ENCODE peak calls at places on chromosome 3, in four cellular contexts. One of them, this sample, is unnamed.

GRCh38 chr3:123336001-123336400 is 112.9 kb downstream of the ADCY5 start:
- DNase-seq in mesenchymal stem cell: no peak
- DNase-seq in neural progenitor cell: no peak
- DNase-seq in left ventricle myocardium inferior: peak; percentile 7
- DNase-seq in this sample: peak; percentile 1

GRCh38 chr3:189947948-189948723 is 172.6 kb downstream of the P3H2 start:
- DNase-seq in neural progenitor cell: peak; percentile 41
- DNase-seq in left ventricle myocardium inferior: no peak
- DNase-seq in mesenchymal stem cell: peak; percentile 49
- DNase-seq in this sample: peak; percentile 69

GRCh38 chr3:97880267-97880666 is 58.5 kb downstream of the CRYBG3 start:
- DNase-seq in left ventricle myocardium inferior: no peak
- DNase-seq in neural progenitor cell: no peak
- DNase-seq in mesenchymal stem cell: no peak
- DNase-seq in this sample: no peak

GRCh38 chr3:63274359-63274758 is 3.7 kb upstream of the SYNPR start:
- DNase-seq in mesenchymal stem cell: no peak
- DNase-seq in left ventricle myocardium inferior: no peak
- DNase-seq in neural progenitor cell: no peak
- DNase-seq in this sample: no peak

GRCh38 chr3:50124363-50125226 is 30.5 kb upstream of the SEMA3F start:
- DNase-seq in mesenchymal stem cell: no peak
- DNase-seq in left ventricle myocardium inferior: no peak
- DNase-seq in neural progenitor cell: no peak
- DNase-seq in this sample: no peak

GRCh38 chr3:170033489-170033888 is 4.3 kb upstream of the GPR160 start:
- DNase-seq in left ventricle myocardium inferior: no peak
- DNase-seq in mesenchymal stem cell: no peak
- DNase-seq in neural progenitor cell: no peak
- DNase-seq in this sample: peak; percentile 69

GRCh38 chr3:132006605-132007204 is 28.1 kb downstream of the CPNE4 start:
- DNase-seq in left ventricle myocardium inferior: no peak
- DNase-seq in mesenchymal stem cell: peak; percentile 37
- DNase-seq in neural progenitor cell: peak; percentile 58
- DNase-seq in this sample: peak; percentile 40

GRCh38 chr3:42185044-42185443 is 80.9 kb downstream of the CCK start:
- DNase-seq in neural progenitor cell: no peak
- DNase-seq in mesenchymal stem cell: no peak
- DNase-seq in left ventricle myocardium inferior: no peak
- DNase-seq in this sample: no peak

GRCh38 chr3:32626650-32627049 is 56.0 kb upstream of the DYNC1LI1 start:
- DNase-seq in mesenchymal stem cell: no peak
- DNase-seq in left ventricle myocardium inferior: no peak
- DNase-seq in neural progenitor cell: no peak
- DNase-seq in this sample: no peak

GRCh38 chr3:16802382-16802781 is 82.4 kb upstream of the PLCL2 start:
- DNase-seq in left ventricle myocardium inferior: no peak
- DNase-seq in neural progenitor cell: no peak
- DNase-seq in mesenchymal stem cell: no peak
- DNase-seq in this sample: no peak

GRCh38 chr3:145849115-145849514 is 311.9 kb downstream of the PLOD2 start:
- DNase-seq in mesenchymal stem cell: peak; percentile 1
- DNase-seq in neural progenitor cell: no peak
- DNase-seq in left ventricle myocardium inferior: no peak
- DNase-seq in this sample: no peak

GRCh38 chr3:195224156-195224979 is 46.6 kb downstream of the XXYLT1 start:
- DNase-seq in neural progenitor cell: no peak
- DNase-seq in mesenchymal stem cell: no peak
- DNase-seq in left ventricle myocardium inferior: no peak
- DNase-seq in this sample: no peak

GRCh38 chr3:167380004-167380689 is at the start of gene ZBBX:
- DNase-seq in mesenchymal stem cell: peak; percentile 89
- DNase-seq in neural progenitor cell: peak; percentile 96
- DNase-seq in left ventricle myocardium inferior: peak; percentile 76
- DNase-seq in this sample: peak; percentile 92

GRCh38 chr3:45915518-45916231 is 27.6 kb upstream of the CXCR6 start:
- DNase-seq in neural progenitor cell: peak; percentile 13
- DNase-seq in mesenchymal stem cell: peak; percentile 93
- DNase-seq in left ventricle myocardium inferior: no peak
- DNase-seq in this sample: peak; percentile 38

GRCh38 chr3:16668776-16669545 is 63.7 kb upstream of the DAZL start:
- DNase-seq in neural progenitor cell: no peak
- DNase-seq in mesenchymal stem cell: no peak
- DNase-seq in left ventricle myocardium inferior: no peak
- DNase-seq in this sample: no peak

GRCh38 chr3:42123012-42123581 is 31.9 kb downstream of the TRAK1 start:
- DNase-seq in mesenchymal stem cell: no peak
- DNase-seq in left ventricle myocardium inferior: no peak
- DNase-seq in neural progenitor cell: no peak
- DNase-seq in this sample: no peak

GRCh38 chr3:123790254-123791072 is 93.7 kb downstream of the MYLK start:
- DNase-seq in mesenchymal stem cell: peak; percentile 74
- DNase-seq in left ventricle myocardium inferior: no peak
- DNase-seq in neural progenitor cell: no peak
- DNase-seq in this sample: no peak

GRCh38 chr3:146521356-146521755 is 23.1 kb downstream of the PLSCR1 start:
- DNase-seq in mesenchymal stem cell: no peak
- DNase-seq in left ventricle myocardium inferior: no peak
- DNase-seq in neural progenitor cell: no peak
- DNase-seq in this sample: no peak

GRCh38 chr3:11903447-11903846 is 56.8 kb upstream of the TAMM41 start:
- DNase-seq in neural progenitor cell: no peak
- DNase-seq in mesenchymal stem cell: no peak
- DNase-seq in left ventricle myocardium inferior: no peak
- DNase-seq in this sample: no peak

GRCh38 chr3:146550743-146551510 is 6.5 kb upstream of the PLSCR1 start:
- DNase-seq in mesenchymal stem cell: peak; percentile 88
- DNase-seq in left ventricle myocardium inferior: no peak
- DNase-seq in neural progenitor cell: no peak
- DNase-seq in this sample: no peak

GRCh38 chr3:37725842-37726241 is 135.8 kb upstream of the CTDSPL start:
- DNase-seq in left ventricle myocardium inferior: no peak
- DNase-seq in mesenchymal stem cell: no peak
- DNase-seq in neural progenitor cell: no peak
- DNase-seq in this sample: no peak

GRCh38 chr3:14506626-14507344 is 33.4 kb downstream of the GRIP2 start:
- DNase-seq in neural progenitor cell: no peak
- DNase-seq in mesenchymal stem cell: no peak
- DNase-seq in left ventricle myocardium inferior: no peak
- DNase-seq in this sample: no peak

GRCh38 chr3:99023590-99024192 is 122.2 kb upstream of the DCBLD2 start:
- DNase-seq in neural progenitor cell: peak; percentile 38
- DNase-seq in left ventricle myocardium inferior: no peak
- DNase-seq in mesenchymal stem cell: peak; percentile 47
- DNase-seq in this sample: no peak

DNA sequence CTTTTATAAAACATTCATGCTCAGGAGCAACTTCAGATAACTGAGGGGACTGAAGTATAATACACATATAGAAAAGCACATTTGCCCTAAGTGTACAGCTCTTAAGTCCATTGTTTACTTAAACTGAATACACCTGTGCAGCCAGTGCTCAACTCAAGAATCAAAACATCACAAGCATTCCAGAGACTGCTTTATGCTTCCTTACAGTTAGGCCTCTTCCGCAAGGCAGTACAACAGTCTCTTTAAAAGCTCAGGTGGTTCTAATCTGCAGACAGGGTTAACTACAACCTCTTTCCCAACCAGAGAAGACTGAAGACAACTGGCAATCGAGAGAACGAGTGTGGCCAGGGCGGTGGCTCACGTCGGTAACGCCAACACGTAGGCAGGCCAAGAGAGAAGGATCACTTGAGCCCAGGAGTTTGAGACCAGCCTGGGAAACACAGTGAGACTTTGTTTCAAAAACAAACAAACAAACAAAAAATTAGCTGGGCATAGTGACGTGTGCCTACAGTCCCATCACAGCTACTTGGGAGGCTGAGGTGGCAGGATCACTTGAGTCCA is 16.9 kb downstream of the MCCC1 start:
- DNase-seq in left ventricle myocardium inferior: no peak
- DNase-seq in neural progenitor cell: no peak
- DNase-seq in mesenchymal stem cell: no peak
- DNase-seq in this sample: no peak
- H3K36me3 ChIP-seq in left ventricle myocardium inferior: peaks cover 89% of the 10 kb centered on the region
- H3K36me3 ChIP-seq in neural progenitor cell: peaks cover 22% of the 10 kb centered on the region
- H3K36me3 ChIP-seq in mesenchymal stem cell: peaks cover 77% of the 10 kb centered on the region
- H3K36me3 ChIP-seq in this sample: no peaks in the 10 kb centered on the region

DNA sequence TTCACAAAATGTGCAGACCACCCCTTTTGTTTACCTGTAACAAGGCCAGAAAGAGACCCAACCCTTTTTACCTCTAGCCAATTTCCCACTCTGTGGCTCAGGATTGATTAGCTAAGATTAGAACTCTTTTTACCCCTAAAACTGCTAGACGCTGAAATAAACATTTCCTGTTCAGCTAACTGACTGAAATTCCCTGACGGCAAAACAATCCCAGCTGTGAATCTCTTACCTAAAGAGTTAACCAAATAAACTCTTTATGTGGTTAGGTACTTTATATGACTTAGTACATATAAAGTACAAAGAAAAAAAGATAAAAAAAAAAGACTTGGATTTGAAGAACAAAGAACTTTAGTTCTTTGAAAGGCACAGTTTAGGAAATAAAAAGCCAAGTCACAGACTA is 988.7 kb downstream of the FHIT start:
- DNase-seq in mesenchymal stem cell: no peak
- DNase-seq in left ventricle myocardium inferior: no peak
- DNase-seq in neural progenitor cell: no peak
- DNase-seq in this sample: no peak
- H3K36me3 ChIP-seq in mesenchymal stem cell: no peaks in the 10 kb centered on the region
- H3K36me3 ChIP-seq in left ventricle myocardium inferior: no peaks in the 10 kb centered on the region
- H3K36me3 ChIP-seq in neural progenitor cell: no peaks in the 10 kb centered on the region
- H3K36me3 ChIP-seq in this sample: no peaks in the 10 kb centered on the region

DNA sequence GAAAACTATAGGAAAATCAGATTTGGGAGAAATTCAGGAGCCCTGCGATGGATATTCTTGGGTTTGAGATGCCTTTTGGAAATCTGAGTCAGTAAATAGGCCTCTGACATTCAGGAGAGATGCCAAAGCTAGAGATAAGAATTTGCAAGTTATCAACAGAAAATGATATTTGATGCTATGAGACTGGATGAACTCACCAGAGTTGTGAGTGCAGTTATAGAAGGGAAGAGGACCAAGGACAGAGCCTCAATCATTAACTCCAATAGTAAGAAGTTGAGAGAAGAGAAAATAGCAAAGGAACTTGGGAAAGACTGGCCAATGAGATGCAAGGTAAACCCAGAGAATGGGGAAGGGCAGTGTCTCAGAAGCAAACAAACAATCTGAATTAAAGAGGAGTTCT is 7.9 kb upstream of the ANO10 start:
- DNase-seq in neural progenitor cell: no peak
- DNase-seq in mesenchymal stem cell: no peak
- DNase-seq in left ventricle myocardium inferior: no peak
- DNase-seq in this sample: no peak
- H3K36me3 ChIP-seq in neural progenitor cell: no peaks in the 10 kb centered on the region
- H3K36me3 ChIP-seq in mesenchymal stem cell: no peaks in the 10 kb centered on the region
- H3K36me3 ChIP-seq in left ventricle myocardium inferior: no peaks in the 10 kb centered on the region
- H3K36me3 ChIP-seq in this sample: no peaks in the 10 kb centered on the region

DNA sequence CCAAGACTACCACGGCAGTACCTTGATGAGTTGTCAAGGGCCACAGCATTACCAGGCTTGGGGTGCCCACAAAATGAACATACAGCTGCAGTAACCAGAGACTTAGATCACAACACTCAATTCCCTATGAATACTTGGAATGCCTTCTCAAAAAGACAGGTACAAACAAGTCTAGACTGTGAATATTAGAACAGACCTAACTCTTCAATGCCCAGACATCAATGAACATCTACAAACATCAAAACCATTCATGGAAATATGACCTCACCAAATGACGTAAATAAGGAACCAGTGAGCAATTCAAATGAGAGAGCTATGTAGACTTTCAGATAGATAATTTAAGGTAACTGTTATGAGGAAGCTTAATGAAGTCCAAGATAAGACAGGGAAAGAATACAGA is 185.1 kb upstream of the POU1F1 start:
- DNase-seq in left ventricle myocardium inferior: no peak
- DNase-seq in mesenchymal stem cell: no peak
- DNase-seq in neural progenitor cell: no peak
- DNase-seq in this sample: no peak
- H3K36me3 ChIP-seq in left ventricle myocardium inferior: no peaks in the 10 kb centered on the region
- H3K36me3 ChIP-seq in mesenchymal stem cell: no peaks in the 10 kb centered on the region
- H3K36me3 ChIP-seq in neural progenitor cell: no peaks in the 10 kb centered on the region
- H3K36me3 ChIP-seq in this sample: no peaks in the 10 kb centered on the region

DNA sequence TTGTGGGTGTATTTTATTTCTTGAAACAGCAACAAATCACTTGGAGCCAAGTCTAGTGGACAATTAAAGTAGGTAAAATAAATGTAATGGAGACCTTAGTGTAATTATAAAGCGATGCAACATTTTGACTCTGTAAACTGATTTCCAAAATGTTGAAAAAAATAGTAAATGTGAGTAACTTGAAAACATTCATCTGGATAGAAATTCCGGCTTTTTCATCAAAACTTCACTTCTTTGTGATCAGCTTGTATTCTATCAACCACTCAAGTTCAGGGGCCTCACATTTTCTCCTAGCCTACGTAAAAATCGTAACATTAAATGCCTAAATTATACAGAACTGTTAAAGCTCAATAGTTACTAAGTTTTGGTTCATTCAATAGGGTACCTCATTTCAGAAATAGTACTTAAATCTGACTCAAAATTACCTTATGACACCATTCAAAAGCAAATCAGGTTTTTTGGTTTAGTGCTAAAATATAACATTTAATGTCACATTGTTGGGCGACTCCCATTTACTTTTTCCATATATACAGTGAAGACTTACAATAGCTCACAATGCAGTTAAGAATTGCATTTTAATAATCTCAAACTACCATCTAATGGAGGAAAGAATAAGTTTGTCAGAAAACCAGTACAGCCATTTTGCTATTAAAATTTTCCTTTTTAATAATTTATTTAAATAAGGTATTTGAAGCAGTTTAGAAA is 12.7 kb downstream of the CCNL1 start:
- DNase-seq in left ventricle myocardium inferior: no peak
- DNase-seq in mesenchymal stem cell: peak; percentile 71
- DNase-seq in neural progenitor cell: no peak
- DNase-seq in this sample: no peak
- H3K36me3 ChIP-seq in left ventricle myocardium inferior: peaks cover 96% of the 10 kb centered on the region
- H3K36me3 ChIP-seq in mesenchymal stem cell: peaks cover 94% of the 10 kb centered on the region
- H3K36me3 ChIP-seq in neural progenitor cell: peaks cover 58% of the 10 kb centered on the region
- H3K36me3 ChIP-seq in this sample: peaks cover 21% of the 10 kb centered on the region

GRCh38 chr3:57582470-57583168 is 14.5 kb downstream of the ARF4 start:
- DNase-seq in mesenchymal stem cell: no peak
- DNase-seq in left ventricle myocardium inferior: no peak
- DNase-seq in neural progenitor cell: no peak
- DNase-seq in this sample: no peak
- H3K36me3 ChIP-seq in mesenchymal stem cell: peaks cover 78% of the 10 kb centered on the region
- H3K36me3 ChIP-seq in left ventricle myocardium inferior: peaks cover 56% of the 10 kb centered on the region
- H3K36me3 ChIP-seq in neural progenitor cell: no peaks in the 10 kb centered on the region
- H3K36me3 ChIP-seq in this sample: no peaks in the 10 kb centered on the region